ENCODE peak calls at places on chromosomes 16 and 17, in five cellular contexts. H is Peyer's patch, M is endodermal cell, S is BE2C, W is GM23248. L is an unnamed sample. For H3K4me1, the result is how much of the 10 kb centered on the place peaks cover.

GRCh38 chr17:9729034-9729650 is 62.2 kb downstream of the DHRS7C start:
- DNase-seq in H (peak), M (peak), S (no peak), W (peak), L (no peak)

GRCh38 chr16:13316008-13316407 is 414.6 kb downstream of the SHISA9 start:
- DNase-seq in H (no peak), M (no peak), S (no peak), W (no peak), L (no peak)

GRCh38 chr16:57017251-57017650 is 27.9 kb downstream of the NLRC5 start:
- DNase-seq in H (peak), M (no peak), S (no peak), W (peak), L (peak)

GRCh38 chr17:17237026-17237799 is at the start of gene FLCN:
- DNase-seq in H (peak), M (peak), S (peak), W (peak), L (peak)

GRCh38 chr17:5050281-5050680 is 15.1 kb upstream of the SLC52A1 start:
- DNase-seq in H (no peak), M (no peak), S (no peak), W (no peak), L (no peak)

GRCh38 chr16:49352923-49353322 is 20.7 kb upstream of the C16orf78 start:
- DNase-seq in H (no peak), M (peak), S (peak), W (peak), L (no peak)

GRCh38 chr16:80718480-80719220 is 85.7 kb downstream of the CDYL2 start:
- DNase-seq in H (no peak), M (peak), S (no peak), W (no peak), L (no peak)

GRCh38 chr17:269616-270514 is 82.7 kb downstream of the RPH3AL start:
- DNase-seq in H (peak), M (no peak), S (peak), W (no peak), L (peak)

GRCh38 chr17:33012522-33013033 is 20.9 kb downstream of the SPACA3 start:
- DNase-seq in H (peak), M (peak), S (no peak), W (peak), L (no peak)

GRCh38 chr17:64920419-64921172 is 1.3 kb upstream of the LRRC37A3 start:
- DNase-seq in H (no peak), M (peak), S (no peak), W (peak), L (no peak)

GRCh38 chr17:1597861-1598342 is 30.7 kb downstream of the SLC43A2 start:
- DNase-seq in H (peak), M (no peak), S (no peak), W (no peak), L (no peak)

GRCh38 chr17:1588781-1589585 is 26.4 kb upstream of the PITPNA start:
- DNase-seq in H (no peak), M (peak), S (no peak), W (no peak), L (no peak)

GRCh38 chr17:17439971-17440843 is 36.6 kb upstream of the MED9 start:
- DNase-seq in H (peak), M (peak), S (peak), W (peak), L (peak)

GRCh38 chr17:72726936-72727335 is 365.6 kb downstream of the SLC39A11 start:
- DNase-seq in H (peak), M (no peak), S (no peak), W (no peak), L (no peak)

GRCh38 chr16:73032548-73033270 is 15.2 kb downstream of the ZFHX3 start:
- DNase-seq in H (no peak), M (peak), S (no peak), W (no peak), L (no peak)
- H3K4me1 ChIP-seq in H (under half), M (under half), S (under half), W (under half), L (under half)

GRCh38 chr17:46854515-46854914 is 3.1 kb downstream of the WNT9B start:
- DNase-seq in H (no peak), M (no peak), S (no peak), W (no peak), L (no peak)

GRCh38 chr17:46851029-46851741 is at the start of gene WNT9B:
- DNase-seq in H (peak), M (peak), S (peak), W (peak), L (peak)

GRCh38 chr17:46854948-46855347 is 3.6 kb downstream of the WNT9B start:
- DNase-seq in H (no peak), M (peak), S (no peak), W (no peak), L (no peak)

GRCh38 chr17:46850688-46851028 is 725 bp upstream of the WNT9B start:
- DNase-seq in H (no peak), M (no peak), S (no peak), W (no peak), L (no peak)

GRCh38 chr17:46853896-46854444 is 2.6 kb downstream of the WNT9B start:
- DNase-seq in H (no peak), M (peak), S (no peak), W (peak), L (no peak)
- H3K4me3 ChIP-seq in H (no peak), M (no peak), S (no peak), W (no peak), L (no peak)

DNA sequence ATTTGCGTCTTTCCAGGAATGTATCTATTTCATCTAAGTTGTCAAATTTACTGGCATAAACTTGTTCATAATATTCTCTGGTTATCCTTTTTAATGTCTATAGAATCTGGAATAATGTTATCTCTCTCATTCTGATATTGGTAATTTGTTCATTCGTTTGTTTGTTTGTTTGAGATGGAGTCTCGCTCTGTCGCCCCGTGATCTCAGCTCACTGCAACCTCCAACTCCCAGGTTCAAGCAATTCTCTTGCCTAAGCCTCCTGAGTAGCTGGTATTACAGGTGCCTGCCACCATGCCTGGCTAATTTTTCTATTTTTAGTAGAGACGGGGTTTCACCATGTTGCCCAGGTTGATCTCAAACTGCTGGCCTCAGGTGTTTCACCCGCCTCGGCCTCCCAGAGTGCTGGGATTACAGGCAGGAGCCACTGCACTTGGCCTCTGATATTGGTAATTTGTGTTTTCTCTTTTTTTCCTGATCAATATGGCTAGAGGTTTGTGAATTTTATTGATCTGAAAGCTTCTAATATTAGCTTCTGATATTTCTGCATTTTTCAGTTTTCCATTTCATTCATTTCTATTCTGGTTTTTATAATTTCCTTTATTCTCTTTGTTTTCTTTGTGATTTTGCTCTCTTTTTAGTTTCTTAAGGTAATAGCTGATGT is 59.5 kb downstream of the RBBP6 start:
- DNase-seq in H (no peak), M (peak), S (no peak), W (no peak), L (no peak)
- H3K4me1 ChIP-seq in H (under half), M (under half), S (under half), W (under half), L (under half)

DNA sequence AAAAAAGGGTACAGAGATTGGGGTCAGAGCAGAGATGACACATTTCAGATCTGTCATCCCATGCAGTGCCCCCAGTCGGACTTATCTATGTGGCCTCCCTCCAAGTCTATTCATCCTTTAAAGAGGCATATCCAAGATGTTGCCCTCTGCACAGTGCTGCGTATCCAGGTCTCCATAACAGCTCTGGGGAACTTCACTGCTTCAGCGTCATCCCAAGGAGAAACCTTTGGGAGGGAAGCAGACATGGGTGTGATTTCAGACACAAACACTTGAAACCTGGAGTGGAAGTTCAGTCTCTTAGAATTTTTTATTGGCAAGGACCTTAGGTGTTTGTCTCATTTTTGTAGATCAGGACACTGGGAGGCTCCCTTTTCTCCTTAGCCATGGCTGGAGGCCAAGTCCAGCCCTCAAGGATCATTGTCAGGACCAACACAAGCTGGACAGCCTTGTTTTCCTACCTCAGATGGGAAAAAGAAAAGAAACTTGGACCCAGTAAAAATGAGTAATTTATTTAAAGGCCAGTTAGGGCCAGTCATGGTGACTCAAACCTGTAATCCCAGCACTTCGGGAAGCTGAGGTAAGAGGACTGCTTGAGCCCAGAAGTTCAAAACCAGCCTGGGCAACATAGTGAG is 23.9 kb upstream of the NLK start:
- DNase-seq in H (no peak), M (no peak), S (no peak), W (peak), L (no peak)
- H3K4me3 ChIP-seq in H (no peak), M (no peak), S (no peak), W (no peak), L (no peak)

GRCh38 chr17:59620518-59621259 is 994 bp downstream of the CLTC start:
- DNase-seq in H (peak), M (peak), S (peak), W (peak), L (peak)
- H3K4me1 ChIP-seq in H (under half), M (under half), S (under half), W (under half), L (under half)

GRCh38 chr16:12062343-12063003 is 85.9 kb downstream of the SNX29 start:
- DNase-seq in H (peak), M (no peak), S (no peak), W (peak), L (no peak)
- H3K4me3 ChIP-seq in H (no peak), M (no peak), S (no peak), W (no peak), L (no peak)

GRCh38 chr17:38417210-38417951 is 10.9 kb upstream of the ARHGAP23 start:
- DNase-seq in H (no peak), M (peak), S (no peak), W (no peak), L (no peak)
- H3K4me1 ChIP-seq in H (under half), M (under half), S (under half), W (under half), L (under half)

DNA sequence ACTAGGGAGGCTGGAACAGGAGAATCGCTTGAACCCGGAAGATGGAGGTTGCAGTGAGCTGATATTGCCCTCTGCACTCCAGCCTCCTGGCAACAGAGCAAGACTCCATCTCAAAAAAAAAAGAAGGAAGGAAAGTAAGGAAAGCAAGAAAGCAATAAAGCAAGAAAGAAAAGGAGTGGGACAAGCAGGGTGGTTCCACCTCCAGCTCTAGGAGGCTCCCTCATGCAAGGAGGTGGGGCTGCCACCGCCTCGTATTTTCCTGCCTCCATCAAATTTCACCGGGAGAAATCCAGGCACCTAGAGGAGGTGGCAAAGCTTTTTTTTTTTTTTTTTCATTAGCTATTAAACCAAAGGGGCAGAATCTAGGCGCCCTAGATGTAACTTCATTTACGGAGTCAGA is 1.0 kb downstream of the CYB561 start:
- DNase-seq in H (no peak), M (no peak), S (no peak), W (peak), L (no peak)
- H3K4me3 ChIP-seq in H (no peak), M (peak), S (no peak), W (peak), L (peak)